ENCODE peak calls at places on chromosomes 11 and 22, in seven cellular contexts. One of them, this sample, is unnamed.

GRCh38 chr11:5686426-5686825 is 1.6 kb upstream of the TRIM5 start:
- DNase-seq in AG09319: no peak
- DNase-seq in dorsolateral prefrontal cortex: no peak
- DNase-seq in fibroblast of the aortic adventitia: no peak
- DNase-seq in omental fat pad: no peak
- DNase-seq in ovary: no peak
- DNase-seq in GM12865: no peak
- DNase-seq in this sample: no peak

GRCh38 chr11:134228625-134229024 is 4.2 kb downstream of the VPS26B start:
- DNase-seq in AG09319: no peak
- DNase-seq in fibroblast of the aortic adventitia: no peak
- DNase-seq in omental fat pad: no peak
- DNase-seq in dorsolateral prefrontal cortex: no peak
- DNase-seq in ovary: no peak
- DNase-seq in GM12865: peak
- DNase-seq in this sample: peak

GRCh38 chr11:1574256-1575242 is 2.5 kb upstream of the DUSP8 start:
- DNase-seq in dorsolateral prefrontal cortex: peak
- DNase-seq in GM12865: peak
- DNase-seq in AG09319: no peak
- DNase-seq in fibroblast of the aortic adventitia: peak
- DNase-seq in omental fat pad: no peak
- DNase-seq in ovary: peak
- DNase-seq in this sample: peak

GRCh38 chr22:17914474-17914873 is 109.9 kb downstream of the MICAL3 start:
- DNase-seq in AG09319: no peak
- DNase-seq in dorsolateral prefrontal cortex: no peak
- DNase-seq in ovary: no peak
- DNase-seq in omental fat pad: no peak
- DNase-seq in fibroblast of the aortic adventitia: peak
- DNase-seq in GM12865: no peak
- DNase-seq in this sample: no peak

GRCh38 chr11:16902182-16902581 is 112.0 kb downstream of the PLEKHA7 start:
- DNase-seq in GM12865: peak
- DNase-seq in ovary: no peak
- DNase-seq in dorsolateral prefrontal cortex: no peak
- DNase-seq in AG09319: no peak
- DNase-seq in omental fat pad: no peak
- DNase-seq in fibroblast of the aortic adventitia: no peak
- DNase-seq in this sample: peak

GRCh38 chr22:32204211-32204855 is 540 bp downstream of the RFPL2 start:
- DNase-seq in ovary: no peak
- DNase-seq in GM12865: no peak
- DNase-seq in AG09319: no peak
- DNase-seq in fibroblast of the aortic adventitia: peak
- DNase-seq in omental fat pad: no peak
- DNase-seq in dorsolateral prefrontal cortex: peak
- DNase-seq in this sample: peak

GRCh38 chr11:61071880-61072279 is 30.4 kb upstream of the CD5 start:
- DNase-seq in fibroblast of the aortic adventitia: no peak
- DNase-seq in dorsolateral prefrontal cortex: no peak
- DNase-seq in omental fat pad: no peak
- DNase-seq in ovary: peak
- DNase-seq in GM12865: no peak
- DNase-seq in AG09319: no peak
- DNase-seq in this sample: no peak

GRCh38 chr22:17106785-17107546 is 14.2 kb downstream of the TMEM121B start:
- DNase-seq in omental fat pad: no peak
- DNase-seq in AG09319: no peak
- DNase-seq in dorsolateral prefrontal cortex: no peak
- DNase-seq in ovary: no peak
- DNase-seq in GM12865: no peak
- DNase-seq in fibroblast of the aortic adventitia: no peak
- DNase-seq in this sample: peak

GRCh38 chr11:96204721-96205459 is 138.1 kb downstream of the MAML2 start:
- DNase-seq in AG09319: no peak
- DNase-seq in dorsolateral prefrontal cortex: no peak
- DNase-seq in ovary: no peak
- DNase-seq in fibroblast of the aortic adventitia: no peak
- DNase-seq in GM12865: no peak
- DNase-seq in omental fat pad: no peak
- DNase-seq in this sample: no peak

DNA sequence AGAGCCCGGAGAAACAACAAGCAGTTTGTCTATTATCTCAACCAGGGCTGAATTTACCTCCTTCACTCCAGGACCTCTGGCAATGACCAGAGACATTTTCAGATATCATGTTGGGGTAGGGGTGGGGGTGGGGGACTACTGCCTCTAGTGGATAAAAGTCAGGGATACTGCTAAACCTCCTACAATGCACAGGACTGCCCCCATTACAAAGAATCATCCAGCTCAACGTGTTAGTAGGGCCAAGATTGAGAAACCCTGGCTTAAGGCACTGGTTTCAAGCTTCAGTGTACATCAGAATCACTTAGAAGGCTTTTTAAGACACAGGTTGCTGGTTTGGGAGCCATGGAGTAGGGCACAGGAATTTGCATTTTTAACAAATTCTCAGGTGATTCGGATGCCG is 124.0 kb downstream of the APIP start:
- DNase-seq in omental fat pad: no peak
- DNase-seq in AG09319: no peak
- DNase-seq in ovary: no peak
- DNase-seq in GM12865: no peak
- DNase-seq in fibroblast of the aortic adventitia: peak
- DNase-seq in dorsolateral prefrontal cortex: no peak
- DNase-seq in this sample: no peak
- TF ChIP-seq CTCF in omental fat pad: no peak
- TF ChIP-seq CTCF in AG09319: no peak
- TF ChIP-seq CTCF in ovary: no peak
- TF ChIP-seq CTCF in GM12865: no peak
- TF ChIP-seq CTCF in fibroblast of the aortic adventitia: peak
- TF ChIP-seq CTCF in dorsolateral prefrontal cortex: no peak
- TF ChIP-seq CTCF in this sample: no peak

DNA sequence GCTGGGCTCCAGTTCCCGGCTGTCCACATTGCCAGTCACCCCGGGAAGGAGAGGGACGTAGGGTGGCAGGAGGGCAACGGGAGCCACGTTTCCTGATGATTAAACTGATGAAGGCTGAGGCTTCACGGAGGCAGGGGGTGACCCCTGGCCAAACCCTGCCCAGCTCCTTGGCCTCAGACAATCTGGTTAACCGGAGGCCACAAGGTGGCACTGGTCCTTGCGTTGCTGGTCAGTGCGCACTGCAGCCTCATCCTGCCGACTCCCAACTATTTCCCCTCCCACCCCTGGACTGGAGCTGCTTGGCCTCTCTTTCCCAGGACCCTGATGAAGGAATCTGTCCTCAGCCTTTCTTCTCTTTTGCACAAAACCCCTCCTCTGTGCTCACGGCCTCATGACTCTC is 75.3 kb downstream of the PDE2A start:
- DNase-seq in omental fat pad: no peak
- DNase-seq in GM12865: no peak
- DNase-seq in dorsolateral prefrontal cortex: no peak
- DNase-seq in AG09319: no peak
- DNase-seq in ovary: peak
- DNase-seq in fibroblast of the aortic adventitia: peak
- DNase-seq in this sample: no peak
- TF ChIP-seq CTCF in omental fat pad: no peak
- TF ChIP-seq CTCF in GM12865: no peak
- TF ChIP-seq CTCF in dorsolateral prefrontal cortex: peak
- TF ChIP-seq CTCF in AG09319: peak
- TF ChIP-seq CTCF in ovary: peak
- TF ChIP-seq CTCF in fibroblast of the aortic adventitia: peak
- TF ChIP-seq CTCF in this sample: no peak

GRCh38 chr11:69584160-69584559 is 56.8 kb upstream of the CCND1 start:
- DNase-seq in ovary: no peak
- DNase-seq in AG09319: no peak
- DNase-seq in fibroblast of the aortic adventitia: no peak
- DNase-seq in dorsolateral prefrontal cortex: no peak
- DNase-seq in omental fat pad: no peak
- DNase-seq in GM12865: no peak
- DNase-seq in this sample: no peak

GRCh38 chr11:69585385-69585784 is 55.6 kb upstream of the CCND1 start:
- DNase-seq in AG09319: no peak
- DNase-seq in omental fat pad: no peak
- DNase-seq in dorsolateral prefrontal cortex: no peak
- DNase-seq in GM12865: no peak
- DNase-seq in fibroblast of the aortic adventitia: no peak
- DNase-seq in ovary: no peak
- DNase-seq in this sample: no peak

GRCh38 chr11:69587454-69588081 is 53.4 kb upstream of the CCND1 start:
- DNase-seq in AG09319: no peak
- DNase-seq in fibroblast of the aortic adventitia: peak
- DNase-seq in GM12865: no peak
- DNase-seq in dorsolateral prefrontal cortex: no peak
- DNase-seq in ovary: no peak
- DNase-seq in omental fat pad: no peak
- DNase-seq in this sample: no peak

GRCh38 chr11:69592986-69593385 is 48.0 kb upstream of the CCND1 start:
- DNase-seq in fibroblast of the aortic adventitia: no peak
- DNase-seq in GM12865: no peak
- DNase-seq in AG09319: no peak
- DNase-seq in dorsolateral prefrontal cortex: no peak
- DNase-seq in omental fat pad: no peak
- DNase-seq in ovary: no peak
- DNase-seq in this sample: no peak

DNA sequence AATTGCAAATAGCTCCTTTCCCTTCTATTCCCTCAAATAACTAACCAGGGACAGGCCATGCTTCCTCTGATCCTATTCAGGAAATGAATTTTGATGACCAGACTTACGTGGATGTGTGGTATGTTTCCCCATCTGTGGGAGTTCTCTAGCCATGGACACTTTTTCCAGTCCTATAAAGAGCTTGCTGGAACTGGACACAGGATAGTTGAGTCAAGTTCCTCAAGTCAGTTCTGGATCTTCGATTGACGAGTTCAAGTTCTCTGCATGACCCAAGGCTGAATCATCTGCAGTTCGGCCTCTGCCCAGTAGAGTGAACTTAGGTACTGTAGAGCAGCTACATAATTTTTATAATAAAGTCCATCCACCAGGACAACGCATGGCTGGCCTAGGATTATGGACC is 52.7 kb upstream of the CCND1 start:
- DNase-seq in AG09319: no peak
- DNase-seq in omental fat pad: no peak
- DNase-seq in fibroblast of the aortic adventitia: peak
- DNase-seq in GM12865: no peak
- DNase-seq in dorsolateral prefrontal cortex: no peak
- DNase-seq in ovary: no peak
- DNase-seq in this sample: no peak
- TF ChIP-seq CTCF in AG09319: peak
- TF ChIP-seq CTCF in omental fat pad: no peak
- TF ChIP-seq CTCF in fibroblast of the aortic adventitia: peak
- TF ChIP-seq CTCF in GM12865: no peak
- TF ChIP-seq CTCF in dorsolateral prefrontal cortex: no peak
- TF ChIP-seq CTCF in ovary: no peak
- TF ChIP-seq CTCF in this sample: no peak

GRCh38 chr11:130631119-130631518 is 182.7 kb downstream of the ADAMTS15 start:
- DNase-seq in omental fat pad: no peak
- DNase-seq in GM12865: peak
- DNase-seq in fibroblast of the aortic adventitia: peak
- DNase-seq in AG09319: no peak
- DNase-seq in dorsolateral prefrontal cortex: no peak
- DNase-seq in ovary: no peak
- DNase-seq in this sample: no peak
- TF ChIP-seq CTCF in omental fat pad: no peak
- TF ChIP-seq CTCF in GM12865: no peak
- TF ChIP-seq CTCF in fibroblast of the aortic adventitia: no peak
- TF ChIP-seq CTCF in AG09319: no peak
- TF ChIP-seq CTCF in dorsolateral prefrontal cortex: no peak
- TF ChIP-seq CTCF in ovary: no peak
- TF ChIP-seq CTCF in this sample: no peak

GRCh38 chr11:65843811-65844210 is 10.0 kb downstream of the SNX32 start:
- DNase-seq in AG09319: no peak
- DNase-seq in GM12865: no peak
- DNase-seq in fibroblast of the aortic adventitia: no peak
- DNase-seq in omental fat pad: no peak
- DNase-seq in dorsolateral prefrontal cortex: no peak
- DNase-seq in ovary: no peak
- DNase-seq in this sample: no peak
- TF ChIP-seq CTCF in AG09319: no peak
- TF ChIP-seq CTCF in GM12865: no peak
- TF ChIP-seq CTCF in fibroblast of the aortic adventitia: no peak
- TF ChIP-seq CTCF in omental fat pad: no peak
- TF ChIP-seq CTCF in dorsolateral prefrontal cortex: no peak
- TF ChIP-seq CTCF in ovary: no peak
- TF ChIP-seq CTCF in this sample: no peak

DNA sequence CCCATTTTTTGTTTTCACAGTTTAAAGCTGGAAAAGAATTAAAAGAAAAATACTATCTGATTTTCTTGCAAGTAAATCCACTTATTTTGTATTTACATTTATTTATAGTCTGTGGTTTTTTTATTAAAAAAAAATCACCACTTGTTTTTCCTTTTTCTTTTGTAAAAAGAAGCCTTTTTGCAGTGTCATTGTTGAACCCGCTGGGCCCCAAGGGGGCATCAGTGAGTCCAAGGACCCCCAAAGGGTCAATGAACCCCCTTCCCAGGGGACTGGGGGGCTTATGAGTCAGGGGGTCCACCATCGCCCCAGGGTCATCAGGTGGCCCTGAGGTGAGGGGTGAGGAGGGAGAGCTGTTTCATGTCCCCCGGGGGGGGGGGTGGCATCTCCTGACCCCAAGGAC is 34.0 kb upstream of the EIF3D start:
- DNase-seq in omental fat pad: no peak
- DNase-seq in GM12865: no peak
- DNase-seq in AG09319: no peak
- DNase-seq in fibroblast of the aortic adventitia: no peak
- DNase-seq in ovary: no peak
- DNase-seq in dorsolateral prefrontal cortex: no peak
- DNase-seq in this sample: no peak
- TF ChIP-seq CTCF in omental fat pad: no peak
- TF ChIP-seq CTCF in GM12865: no peak
- TF ChIP-seq CTCF in AG09319: no peak
- TF ChIP-seq CTCF in fibroblast of the aortic adventitia: no peak
- TF ChIP-seq CTCF in ovary: no peak
- TF ChIP-seq CTCF in dorsolateral prefrontal cortex: no peak
- TF ChIP-seq CTCF in this sample: no peak

GRCh38 chr11:66267039-66267378 is 1.4 kb upstream of the RAB1B start:
- DNase-seq in GM12865: no peak
- DNase-seq in ovary: no peak
- DNase-seq in omental fat pad: no peak
- DNase-seq in fibroblast of the aortic adventitia: no peak
- DNase-seq in dorsolateral prefrontal cortex: no peak
- DNase-seq in AG09319: no peak
- DNase-seq in this sample: no peak
- TF ChIP-seq CTCF in GM12865: no peak
- TF ChIP-seq CTCF in ovary: no peak
- TF ChIP-seq CTCF in omental fat pad: no peak
- TF ChIP-seq CTCF in fibroblast of the aortic adventitia: no peak
- TF ChIP-seq CTCF in dorsolateral prefrontal cortex: no peak
- TF ChIP-seq CTCF in AG09319: no peak
- TF ChIP-seq CTCF in this sample: no peak

GRCh38 chr11:35554491-35555237 is 29.2 kb upstream of the PAMR1 start:
- DNase-seq in ovary: no peak
- DNase-seq in AG09319: no peak
- DNase-seq in omental fat pad: no peak
- DNase-seq in GM12865: no peak
- DNase-seq in fibroblast of the aortic adventitia: peak
- DNase-seq in dorsolateral prefrontal cortex: no peak
- DNase-seq in this sample: no peak
- TF ChIP-seq CTCF in ovary: no peak
- TF ChIP-seq CTCF in AG09319: peak
- TF ChIP-seq CTCF in omental fat pad: no peak
- TF ChIP-seq CTCF in GM12865: no peak
- TF ChIP-seq CTCF in fibroblast of the aortic adventitia: peak
- TF ChIP-seq CTCF in dorsolateral prefrontal cortex: no peak
- TF ChIP-seq CTCF in this sample: no peak

GRCh38 chr22:23888615-23889401 is 5.4 kb upstream of the MIF start:
- DNase-seq in omental fat pad: no peak
- DNase-seq in AG09319: no peak
- DNase-seq in ovary: peak
- DNase-seq in GM12865: no peak
- DNase-seq in fibroblast of the aortic adventitia: peak
- DNase-seq in dorsolateral prefrontal cortex: no peak
- DNase-seq in this sample: no peak
- TF ChIP-seq CTCF in omental fat pad: no peak
- TF ChIP-seq CTCF in AG09319: no peak
- TF ChIP-seq CTCF in ovary: no peak
- TF ChIP-seq CTCF in GM12865: no peak
- TF ChIP-seq CTCF in fibroblast of the aortic adventitia: peak
- TF ChIP-seq CTCF in dorsolateral prefrontal cortex: peak
- TF ChIP-seq CTCF in this sample: no peak

This sample was measured in GM13976.